ENCODE peak calls at places on chromosomes 5 and 9, in nine cellular contexts. One of them, this sample, is unnamed.
A peak's percentile ranks its signal among the peaks of the same experiment; 100 is the strongest.

GRCh38 chr9:112925058-112925641 is 34.5 kb upstream of the SLC46A2 start:
- DNase-seq in NCI-H69: peak; percentile 63
- DNase-seq in frontal cortex: no peak
- DNase-seq in Karpas-422: peak; percentile 56
- DNase-seq in psoas muscle: no peak
- DNase-seq in activated CD8-positive, alpha-beta memory T cell treated with anti-CD3 and anti-CD28 coated beads for 48 hours: no peak
- DNase-seq in T-helper 1 cell: peak; percentile 4
- DNase-seq in RWPE1: peak; percentile 69
- DNase-seq in GM04503: no peak
- DNase-seq in this sample: peak; percentile 44

GRCh38 chr5:65837139-65837538 is 89.2 kb upstream of the ERBIN start:
- DNase-seq in NCI-H69: no peak
- DNase-seq in frontal cortex: no peak
- DNase-seq in Karpas-422: no peak
- DNase-seq in psoas muscle: no peak
- DNase-seq in activated CD8-positive, alpha-beta memory T cell treated with anti-CD3 and anti-CD28 coated beads for 48 hours: no peak
- DNase-seq in T-helper 1 cell: no peak
- DNase-seq in RWPE1: no peak
- DNase-seq in GM04503: peak; percentile 51
- DNase-seq in this sample: no peak

GRCh38 chr5:13478831-13479465 is 465.5 kb downstream of the DNAH5 start:
- DNase-seq in NCI-H69: peak; percentile 81
- DNase-seq in frontal cortex: peak; percentile 22
- DNase-seq in Karpas-422: peak; percentile 55
- DNase-seq in psoas muscle: no peak
- DNase-seq in activated CD8-positive, alpha-beta memory T cell treated with anti-CD3 and anti-CD28 coated beads for 48 hours: no peak
- DNase-seq in T-helper 1 cell: no peak
- DNase-seq in RWPE1: peak; percentile 65
- DNase-seq in GM04503: peak; percentile 20
- DNase-seq in this sample: peak; percentile 46

GRCh38 chr5:124963236-124963929 is 216.9 kb upstream of the ZNF608 start:
- DNase-seq in NCI-H69: peak; percentile 57
- DNase-seq in frontal cortex: no peak
- DNase-seq in Karpas-422: no peak
- DNase-seq in psoas muscle: no peak
- DNase-seq in activated CD8-positive, alpha-beta memory T cell treated with anti-CD3 and anti-CD28 coated beads for 48 hours: no peak
- DNase-seq in T-helper 1 cell: no peak
- DNase-seq in RWPE1: peak; percentile 75
- DNase-seq in GM04503: peak; percentile 41
- DNase-seq in this sample: no peak

GRCh38 chr5:6090838-6091237 is 287.5 kb downstream of the MED10 start:
- DNase-seq in NCI-H69: no peak
- DNase-seq in frontal cortex: no peak
- DNase-seq in Karpas-422: no peak
- DNase-seq in psoas muscle: no peak
- DNase-seq in activated CD8-positive, alpha-beta memory T cell treated with anti-CD3 and anti-CD28 coated beads for 48 hours: no peak
- DNase-seq in T-helper 1 cell: no peak
- DNase-seq in RWPE1: no peak
- DNase-seq in GM04503: no peak
- DNase-seq in this sample: no peak

GRCh38 chr5:175685701-175686350 is 28.0 kb downstream of the HRH2 start:
- DNase-seq in NCI-H69: no peak
- DNase-seq in frontal cortex: no peak
- DNase-seq in Karpas-422: no peak
- DNase-seq in psoas muscle: no peak
- DNase-seq in activated CD8-positive, alpha-beta memory T cell treated with anti-CD3 and anti-CD28 coated beads for 48 hours: no peak
- DNase-seq in T-helper 1 cell: no peak
- DNase-seq in RWPE1: no peak
- DNase-seq in GM04503: no peak
- DNase-seq in this sample: no peak

GRCh38 chr9:96567203-96567700 is 52.4 kb downstream of the CDC14B start:
- DNase-seq in NCI-H69: peak; percentile 62
- DNase-seq in frontal cortex: no peak
- DNase-seq in Karpas-422: peak; percentile 50
- DNase-seq in psoas muscle: peak; percentile 35
- DNase-seq in activated CD8-positive, alpha-beta memory T cell treated with anti-CD3 and anti-CD28 coated beads for 48 hours: no peak
- DNase-seq in T-helper 1 cell: no peak
- DNase-seq in RWPE1: peak; percentile 46
- DNase-seq in GM04503: no peak
- DNase-seq in this sample: peak; percentile 3

GRCh38 chr5:124677376-124677998 is 69.0 kb downstream of the ZNF608 start:
- DNase-seq in NCI-H69: peak; percentile 73
- DNase-seq in frontal cortex: no peak
- DNase-seq in Karpas-422: no peak
- DNase-seq in psoas muscle: no peak
- DNase-seq in activated CD8-positive, alpha-beta memory T cell treated with anti-CD3 and anti-CD28 coated beads for 48 hours: no peak
- DNase-seq in T-helper 1 cell: no peak
- DNase-seq in RWPE1: no peak
- DNase-seq in GM04503: no peak
- DNase-seq in this sample: peak; percentile 33

GRCh38 chr9:100700689-100701318 is 122.9 kb downstream of the CAVIN4 start:
- DNase-seq in NCI-H69: peak; percentile 66
- DNase-seq in frontal cortex: no peak
- DNase-seq in Karpas-422: peak; percentile 75
- DNase-seq in psoas muscle: no peak
- DNase-seq in activated CD8-positive, alpha-beta memory T cell treated with anti-CD3 and anti-CD28 coated beads for 48 hours: no peak
- DNase-seq in T-helper 1 cell: no peak
- DNase-seq in RWPE1: no peak
- DNase-seq in GM04503: no peak
- DNase-seq in this sample: peak; percentile 23

GRCh38 chr9:130661461-130662098 is 2.8 kb upstream of the PRDM12 start:
- DNase-seq in NCI-H69: peak; percentile 35
- DNase-seq in frontal cortex: no peak
- DNase-seq in Karpas-422: no peak
- DNase-seq in psoas muscle: no peak
- DNase-seq in activated CD8-positive, alpha-beta memory T cell treated with anti-CD3 and anti-CD28 coated beads for 48 hours: no peak
- DNase-seq in T-helper 1 cell: no peak
- DNase-seq in RWPE1: no peak
- DNase-seq in GM04503: no peak
- DNase-seq in this sample: no peak

GRCh38 chr5:41793156-41793770 is 77.0 kb downstream of the OXCT1 start:
- DNase-seq in NCI-H69: peak; percentile 93
- DNase-seq in frontal cortex: no peak
- DNase-seq in Karpas-422: no peak
- DNase-seq in psoas muscle: no peak
- DNase-seq in activated CD8-positive, alpha-beta memory T cell treated with anti-CD3 and anti-CD28 coated beads for 48 hours: no peak
- DNase-seq in T-helper 1 cell: no peak
- DNase-seq in RWPE1: no peak
- DNase-seq in GM04503: peak; percentile 17
- DNase-seq in this sample: peak; percentile 89

GRCh38 chr9:3650994-3651622 is 125.3 kb upstream of the RFX3 start:
- DNase-seq in NCI-H69: peak; percentile 38
- DNase-seq in frontal cortex: no peak
- DNase-seq in Karpas-422: no peak
- DNase-seq in psoas muscle: no peak
- DNase-seq in activated CD8-positive, alpha-beta memory T cell treated with anti-CD3 and anti-CD28 coated beads for 48 hours: no peak
- DNase-seq in T-helper 1 cell: no peak
- DNase-seq in RWPE1: no peak
- DNase-seq in GM04503: no peak
- DNase-seq in this sample: no peak

GRCh38 chr5:138177936-138178515 is 404 bp downstream of the BRD8 start:
- DNase-seq in NCI-H69: peak; percentile 46
- DNase-seq in frontal cortex: peak; percentile 27
- DNase-seq in Karpas-422: peak; percentile 68
- DNase-seq in psoas muscle: no peak
- DNase-seq in activated CD8-positive, alpha-beta memory T cell treated with anti-CD3 and anti-CD28 coated beads for 48 hours: no peak
- DNase-seq in T-helper 1 cell: peak; percentile 30
- DNase-seq in RWPE1: peak; percentile 73
- DNase-seq in GM04503: no peak
- DNase-seq in this sample: peak; percentile 45

GRCh38 chr9:31210982-31211570 is 1173.4 kb upstream of the ACO1 start:
- DNase-seq in NCI-H69: peak; percentile 92
- DNase-seq in frontal cortex: no peak
- DNase-seq in Karpas-422: no peak
- DNase-seq in psoas muscle: peak; percentile 8
- DNase-seq in activated CD8-positive, alpha-beta memory T cell treated with anti-CD3 and anti-CD28 coated beads for 48 hours: no peak
- DNase-seq in T-helper 1 cell: peak; percentile 43
- DNase-seq in RWPE1: no peak
- DNase-seq in GM04503: no peak
- DNase-seq in this sample: no peak

GRCh38 chr5:9149988-9150387 is 395.9 kb downstream of the SEMA5A start:
- DNase-seq in NCI-H69: no peak
- DNase-seq in frontal cortex: no peak
- DNase-seq in Karpas-422: no peak
- DNase-seq in psoas muscle: no peak
- DNase-seq in activated CD8-positive, alpha-beta memory T cell treated with anti-CD3 and anti-CD28 coated beads for 48 hours: no peak
- DNase-seq in T-helper 1 cell: no peak
- DNase-seq in RWPE1: peak; percentile 78
- DNase-seq in GM04503: no peak
- DNase-seq in this sample: no peak

GRCh38 chr5:127492854-127493738 is 24.3 kb upstream of the PRRC1 start:
- DNase-seq in NCI-H69: peak; percentile 77
- DNase-seq in frontal cortex: peak; percentile 6
- DNase-seq in Karpas-422: peak; percentile 74
- DNase-seq in psoas muscle: no peak
- DNase-seq in activated CD8-positive, alpha-beta memory T cell treated with anti-CD3 and anti-CD28 coated beads for 48 hours: no peak
- DNase-seq in T-helper 1 cell: peak; percentile 19
- DNase-seq in RWPE1: peak; percentile 55
- DNase-seq in GM04503: peak; percentile 17
- DNase-seq in this sample: peak; percentile 46

GRCh38 chr5:7927466-7928375 is 58.8 kb downstream of the MTRR start:
- DNase-seq in NCI-H69: peak; percentile 75
- DNase-seq in frontal cortex: peak; percentile 60
- DNase-seq in Karpas-422: peak; percentile 87
- DNase-seq in psoas muscle: no peak
- DNase-seq in activated CD8-positive, alpha-beta memory T cell treated with anti-CD3 and anti-CD28 coated beads for 48 hours: no peak
- DNase-seq in T-helper 1 cell: peak; percentile 13
- DNase-seq in RWPE1: peak; percentile 75
- DNase-seq in GM04503: no peak
- DNase-seq in this sample: peak; percentile 54

GRCh38 chr5:83526289-83526688 is 54.7 kb downstream of the VCAN start:
- DNase-seq in NCI-H69: no peak
- DNase-seq in frontal cortex: no peak
- DNase-seq in Karpas-422: no peak
- DNase-seq in psoas muscle: no peak
- DNase-seq in activated CD8-positive, alpha-beta memory T cell treated with anti-CD3 and anti-CD28 coated beads for 48 hours: no peak
- DNase-seq in T-helper 1 cell: no peak
- DNase-seq in RWPE1: no peak
- DNase-seq in GM04503: no peak
- DNase-seq in this sample: no peak

GRCh38 chr5:108998216-108998615 is 250.5 kb downstream of the FER start:
- DNase-seq in NCI-H69: no peak
- DNase-seq in frontal cortex: no peak
- DNase-seq in Karpas-422: no peak
- DNase-seq in psoas muscle: no peak
- DNase-seq in activated CD8-positive, alpha-beta memory T cell treated with anti-CD3 and anti-CD28 coated beads for 48 hours: no peak
- DNase-seq in T-helper 1 cell: no peak
- DNase-seq in RWPE1: no peak
- DNase-seq in GM04503: no peak
- DNase-seq in this sample: no peak

GRCh38 chr5:27489701-27490100 is 451.3 kb upstream of the CDH9 start:
- DNase-seq in NCI-H69: no peak
- DNase-seq in frontal cortex: no peak
- DNase-seq in Karpas-422: no peak
- DNase-seq in psoas muscle: no peak
- DNase-seq in activated CD8-positive, alpha-beta memory T cell treated with anti-CD3 and anti-CD28 coated beads for 48 hours: no peak
- DNase-seq in T-helper 1 cell: no peak
- DNase-seq in RWPE1: no peak
- DNase-seq in GM04503: no peak
- DNase-seq in this sample: no peak

GRCh38 chr9:27394826-27395201 is 97.9 kb upstream of the EQTN start:
- DNase-seq in NCI-H69: no peak
- DNase-seq in frontal cortex: no peak
- DNase-seq in Karpas-422: no peak
- DNase-seq in psoas muscle: no peak
- DNase-seq in activated CD8-positive, alpha-beta memory T cell treated with anti-CD3 and anti-CD28 coated beads for 48 hours: no peak
- DNase-seq in T-helper 1 cell: no peak
- DNase-seq in RWPE1: no peak
- DNase-seq in GM04503: no peak
- DNase-seq in this sample: no peak

GRCh38 chr9:8408575-8409190 is 609.1 kb upstream of the DMAC1 start:
- DNase-seq in NCI-H69: no peak
- DNase-seq in frontal cortex: no peak
- DNase-seq in Karpas-422: no peak
- DNase-seq in psoas muscle: no peak
- DNase-seq in activated CD8-positive, alpha-beta memory T cell treated with anti-CD3 and anti-CD28 coated beads for 48 hours: no peak
- DNase-seq in T-helper 1 cell: no peak
- DNase-seq in RWPE1: no peak
- DNase-seq in GM04503: no peak
- DNase-seq in this sample: no peak

GRCh38 chr9:110257097-110257955 is 1.0 kb upstream of the TXN start:
- DNase-seq in NCI-H69: peak; percentile 22
- DNase-seq in frontal cortex: no peak
- DNase-seq in Karpas-422: peak; percentile 45
- DNase-seq in psoas muscle: no peak
- DNase-seq in activated CD8-positive, alpha-beta memory T cell treated with anti-CD3 and anti-CD28 coated beads for 48 hours: no peak
- DNase-seq in T-helper 1 cell: no peak
- DNase-seq in RWPE1: no peak
- DNase-seq in GM04503: no peak
- DNase-seq in this sample: no peak

GRCh38 chr9:22237497-22238363 is 208.9 kb upstream of the DMRTA1 start:
- DNase-seq in NCI-H69: no peak
- DNase-seq in frontal cortex: no peak
- DNase-seq in Karpas-422: peak; percentile 16
- DNase-seq in psoas muscle: no peak
- DNase-seq in activated CD8-positive, alpha-beta memory T cell treated with anti-CD3 and anti-CD28 coated beads for 48 hours: no peak
- DNase-seq in T-helper 1 cell: no peak
- DNase-seq in RWPE1: peak; percentile 87
- DNase-seq in GM04503: no peak
- DNase-seq in this sample: no peak

GRCh38 chr9:89375181-89375760 is 57.0 kb downstream of the SECISBP2 start:
- DNase-seq in NCI-H69: peak; percentile 91
- DNase-seq in frontal cortex: no peak
- DNase-seq in Karpas-422: peak; percentile 64
- DNase-seq in psoas muscle: no peak
- DNase-seq in activated CD8-positive, alpha-beta memory T cell treated with anti-CD3 and anti-CD28 coated beads for 48 hours: no peak
- DNase-seq in T-helper 1 cell: peak; percentile 34
- DNase-seq in RWPE1: no peak
- DNase-seq in GM04503: no peak
- DNase-seq in this sample: peak; percentile 8

GRCh38 chr5:160188151-160188967 is 40.9 kb upstream of the FABP6 start:
- DNase-seq in NCI-H69: peak; percentile 75
- DNase-seq in frontal cortex: peak; percentile 43
- DNase-seq in Karpas-422: no peak
- DNase-seq in psoas muscle: peak; percentile 59
- DNase-seq in activated CD8-positive, alpha-beta memory T cell treated with anti-CD3 and anti-CD28 coated beads for 48 hours: no peak
- DNase-seq in T-helper 1 cell: no peak
- DNase-seq in RWPE1: peak; percentile 41
- DNase-seq in GM04503: no peak
- DNase-seq in this sample: no peak

GRCh38 chr9:77712533-77713130 is 64.5 kb upstream of the GNA14 start:
- DNase-seq in NCI-H69: no peak
- DNase-seq in frontal cortex: no peak
- DNase-seq in Karpas-422: no peak
- DNase-seq in psoas muscle: no peak
- DNase-seq in activated CD8-positive, alpha-beta memory T cell treated with anti-CD3 and anti-CD28 coated beads for 48 hours: no peak
- DNase-seq in T-helper 1 cell: no peak
- DNase-seq in RWPE1: peak; percentile 43
- DNase-seq in GM04503: peak; percentile 53
- DNase-seq in this sample: peak; percentile 62

GRCh38 chr5:78985407-78986223 is 505 bp upstream of the ARSB start:
- DNase-seq in NCI-H69: peak; percentile 62
- DNase-seq in frontal cortex: peak; percentile 28
- DNase-seq in Karpas-422: peak; percentile 47
- DNase-seq in psoas muscle: peak; percentile 18
- DNase-seq in activated CD8-positive, alpha-beta memory T cell treated with anti-CD3 and anti-CD28 coated beads for 48 hours: peak; percentile 54
- DNase-seq in T-helper 1 cell: peak; percentile 80
- DNase-seq in RWPE1: no peak
- DNase-seq in GM04503: no peak
- DNase-seq in this sample: peak; percentile 56

GRCh38 chr5:108788142-108788541 is 40.4 kb downstream of the FER start:
- DNase-seq in NCI-H69: no peak
- DNase-seq in frontal cortex: no peak
- DNase-seq in Karpas-422: no peak
- DNase-seq in psoas muscle: peak; percentile 43
- DNase-seq in activated CD8-positive, alpha-beta memory T cell treated with anti-CD3 and anti-CD28 coated beads for 48 hours: no peak
- DNase-seq in T-helper 1 cell: no peak
- DNase-seq in RWPE1: no peak
- DNase-seq in GM04503: no peak
- DNase-seq in this sample: no peak

GRCh38 chr9:37415011-37415719 is 7.3 kb upstream of the GRHPR start:
- DNase-seq in NCI-H69: peak; percentile 92
- DNase-seq in frontal cortex: peak; percentile 73
- DNase-seq in Karpas-422: peak; percentile 96
- DNase-seq in psoas muscle: peak; percentile 56
- DNase-seq in activated CD8-positive, alpha-beta memory T cell treated with anti-CD3 and anti-CD28 coated beads for 48 hours: peak; percentile 48
- DNase-seq in T-helper 1 cell: peak; percentile 69
- DNase-seq in RWPE1: peak; percentile 81
- DNase-seq in GM04503: peak; percentile 66
- DNase-seq in this sample: peak; percentile 74

GRCh38 chr5:72255237-72255636 is 64.8 kb downstream of the MRPS27 start:
- DNase-seq in NCI-H69: peak; percentile 68
- DNase-seq in frontal cortex: no peak
- DNase-seq in Karpas-422: no peak
- DNase-seq in psoas muscle: no peak
- DNase-seq in activated CD8-positive, alpha-beta memory T cell treated with anti-CD3 and anti-CD28 coated beads for 48 hours: no peak
- DNase-seq in T-helper 1 cell: no peak
- DNase-seq in RWPE1: no peak
- DNase-seq in GM04503: no peak
- DNase-seq in this sample: no peak

This sample was measured in lung microvascular endothelial cell.